ENCODE peak calls at places on chromosomes 16 and 17, in four cellular contexts. L, N, E and S are unnamed samples.

GRCh38 chr17:42508426-42509164 is 27.4 kb upstream of the NAGLU start:
- DNase-seq in L (no peak), N (no peak), E (no peak), S (no peak)

GRCh38 chr17:3891626-3892094 is 1.2 kb downstream of the CAMKK1 start:
- DNase-seq in L (no peak), N (no peak), E (no peak), S (peak)

GRCh38 chr17:75340636-75341035 is 51.4 kb upstream of the SLC25A19 start:
- DNase-seq in L (no peak), N (no peak), E (no peak), S (no peak)

GRCh38 chr16:15810411-15810810 is 46.4 kb downstream of the MYH11 start:
- DNase-seq in L (no peak), N (no peak), E (no peak), S (no peak)

GRCh38 chr17:81722184-81723120 is 10.4 kb downstream of the SLC25A10 start:
- DNase-seq in L (no peak), N (no peak), E (peak), S (no peak)

GRCh38 chr16:72783716-72784320 is 264.1 kb downstream of the ZFHX3 start:
- DNase-seq in L (no peak), N (no peak), E (no peak), S (peak)

GRCh38 chr17:7045492-7046126 is 1.7 kb upstream of the SLC16A11 start:
- DNase-seq in L (peak), N (no peak), E (no peak), S (peak)

GRCh38 chr17:79765708-79766107 is 12.2 kb upstream of the CBX2 start:
- DNase-seq in L (no peak), N (no peak), E (no peak), S (no peak)

GRCh38 chr16:16019488-16019887 is 70.1 kb downstream of the ABCC1 start:
- DNase-seq in L (no peak), N (no peak), E (no peak), S (peak)

GRCh38 chr17:78322858-78323455 is 36.9 kb downstream of the SOCS3 start:
- DNase-seq in L (no peak), N (no peak), E (no peak), S (no peak)
- H4K5ac ChIP-seq in L (no peak), N (no peak), E (no peak), S (peak)

GRCh38 chr17:19938736-19939135 is 38.9 kb downstream of the AKAP10 start:
- DNase-seq in L (no peak), N (no peak), E (no peak), S (no peak)
- H4K5ac ChIP-seq in L (no peak), N (no peak), E (no peak), S (no peak)

GRCh38 chr17:34126965-34127364 is 128.1 kb upstream of the CCL2 start:
- DNase-seq in L (no peak), N (no peak), E (no peak), S (no peak)
- H4K5ac ChIP-seq in L (no peak), N (no peak), E (no peak), S (no peak)

DNA sequence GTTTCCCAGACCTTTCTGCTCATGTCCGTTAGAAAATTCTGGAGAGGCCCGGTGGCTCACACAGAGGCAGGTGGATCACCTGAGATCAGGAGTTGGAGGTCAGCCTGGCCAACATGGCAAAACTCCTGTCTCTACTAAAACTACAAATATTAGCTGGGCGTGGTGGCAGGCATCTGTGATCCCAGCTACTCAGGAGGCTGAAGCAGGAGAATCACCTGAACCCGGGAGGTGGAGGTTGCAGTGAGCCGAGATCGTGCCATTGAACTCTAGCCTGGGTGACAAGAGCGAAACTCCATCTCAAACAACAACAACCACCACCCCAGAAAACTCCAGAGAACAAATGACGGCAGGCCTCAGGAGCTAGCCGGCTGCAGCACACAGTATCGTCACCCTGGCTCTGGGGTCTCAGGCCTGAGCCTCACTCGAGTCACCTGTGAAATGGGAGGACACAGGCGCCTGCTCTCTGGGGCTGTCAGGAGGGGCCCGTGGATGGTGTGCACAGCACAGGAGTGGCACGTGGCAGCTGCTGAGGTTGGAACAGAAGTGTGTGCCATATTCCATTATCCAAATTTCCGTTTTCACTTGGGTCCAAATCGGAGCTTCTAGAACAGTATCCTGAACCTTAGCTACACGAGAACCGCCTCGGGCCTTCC is 3.3 kb upstream of the SLC38A8 start:
- DNase-seq in L (no peak), N (no peak), E (no peak), S (no peak)
- H4K5ac ChIP-seq in L (no peak), N (no peak), E (no peak), S (no peak)

GRCh38 chr16:27040671-27041070 is 26.1 kb upstream of the C16orf82 start:
- DNase-seq in L (no peak), N (no peak), E (no peak), S (no peak)
- H4K5ac ChIP-seq in L (no peak), N (no peak), E (no peak), S (no peak)

GRCh38 chr17:1555618-1556471 is 6.7 kb downstream of the PITPNA start:
- DNase-seq in L (no peak), N (no peak), E (no peak), S (no peak)
- H4K5ac ChIP-seq in L (no peak), N (no peak), E (no peak), S (no peak)

DNA sequence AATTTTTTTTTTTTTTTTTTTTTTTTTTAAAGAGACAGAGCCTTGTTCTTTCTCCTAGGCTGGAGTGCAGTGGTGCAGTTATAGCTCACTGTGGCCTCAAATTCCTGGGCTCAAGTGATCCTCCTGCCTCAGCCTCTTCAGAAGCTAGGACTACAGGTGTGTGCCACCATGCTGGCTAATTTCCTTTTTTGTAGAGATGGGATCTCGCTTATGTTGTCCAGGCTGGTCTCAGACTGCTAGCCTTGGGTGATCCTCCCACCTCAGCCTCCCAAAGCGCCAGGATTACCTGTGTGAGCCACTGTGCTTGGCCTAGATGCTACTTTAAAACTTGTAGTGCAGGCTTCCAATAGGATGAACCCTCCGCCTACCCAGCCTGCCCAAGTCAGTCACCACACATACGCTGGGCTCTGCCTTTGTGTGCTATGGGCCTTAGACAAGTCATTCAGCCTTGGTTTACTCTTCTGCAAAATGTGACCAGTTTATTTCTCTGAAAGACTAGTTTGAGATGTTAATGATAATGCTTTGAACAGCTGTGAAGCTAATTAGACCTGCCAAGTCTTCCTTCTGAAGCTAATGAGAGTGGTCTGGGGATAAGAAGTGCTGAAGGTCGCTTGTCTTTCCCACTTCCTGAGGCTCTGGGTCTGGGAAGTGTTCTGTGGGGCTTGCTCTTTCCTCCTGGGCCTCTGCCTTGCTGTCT is 5.2 kb downstream of the GPT2 start:
- DNase-seq in L (no peak), N (no peak), E (no peak), S (no peak)
- H4K5ac ChIP-seq in L (no peak), N (no peak), E (no peak), S (no peak)

DNA sequence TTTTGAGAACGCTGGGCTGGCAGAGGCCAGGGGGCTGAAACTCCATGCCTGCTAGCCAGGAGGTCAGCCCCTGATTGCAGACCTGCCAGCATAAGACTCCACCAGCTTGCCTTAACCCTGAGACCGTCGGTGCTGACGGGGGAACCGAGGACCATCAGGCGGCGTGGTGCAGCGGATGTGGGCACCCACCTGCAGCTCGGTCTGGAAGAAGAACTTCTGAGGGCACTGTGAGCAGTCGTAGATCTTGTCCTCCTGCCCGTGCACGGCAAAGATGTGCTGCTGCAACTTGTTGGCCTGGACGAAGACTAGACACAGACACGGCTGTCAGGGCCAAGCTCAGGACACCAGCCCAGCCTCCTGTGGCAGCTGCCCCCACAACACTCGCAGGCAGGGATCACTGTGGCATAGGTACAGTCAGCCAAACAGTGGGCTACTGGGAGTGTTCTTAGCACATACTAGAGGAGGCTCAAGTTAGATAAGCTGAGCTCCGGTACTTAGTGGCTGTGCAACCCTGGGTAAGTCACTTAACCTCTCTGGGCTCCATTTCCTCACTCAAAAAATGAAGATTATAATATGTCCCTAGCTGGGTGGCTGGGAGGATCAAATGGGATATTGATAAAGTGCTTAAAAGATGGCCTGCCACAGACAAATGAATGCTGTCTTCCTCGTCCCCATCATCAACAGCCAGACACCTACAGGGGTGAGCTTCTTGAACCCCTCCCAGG is 150.0 kb downstream of the C16orf78 start:
- DNase-seq in L (no peak), N (no peak), E (no peak), S (no peak)
- H4K5ac ChIP-seq in L (no peak), N (no peak), E (no peak), S (no peak)

GRCh38 chr17:27601069-27601974 is 29.7 kb upstream of the LGALS9 start:
- DNase-seq in L (peak), N (peak), E (peak), S (peak)

GRCh38 chr17:27598337-27599050 is 32.5 kb upstream of the LGALS9 start:
- DNase-seq in L (no peak), N (no peak), E (no peak), S (no peak)

GRCh38 chr17:27601975-27602302 is 29.0 kb upstream of the LGALS9 start:
- DNase-seq in L (no peak), N (no peak), E (no peak), S (no peak)

GRCh38 chr17:27602721-27603445 is 28.1 kb upstream of the LGALS9 start:
- DNase-seq in L (peak), N (peak), E (peak), S (peak)

GRCh38 chr17:27600471-27600870 is 30.5 kb upstream of the LGALS9 start:
- DNase-seq in L (no peak), N (no peak), E (no peak), S (no peak)
- H4K5ac ChIP-seq in L (no peak), N (no peak), E (no peak), S (no peak)

DNA sequence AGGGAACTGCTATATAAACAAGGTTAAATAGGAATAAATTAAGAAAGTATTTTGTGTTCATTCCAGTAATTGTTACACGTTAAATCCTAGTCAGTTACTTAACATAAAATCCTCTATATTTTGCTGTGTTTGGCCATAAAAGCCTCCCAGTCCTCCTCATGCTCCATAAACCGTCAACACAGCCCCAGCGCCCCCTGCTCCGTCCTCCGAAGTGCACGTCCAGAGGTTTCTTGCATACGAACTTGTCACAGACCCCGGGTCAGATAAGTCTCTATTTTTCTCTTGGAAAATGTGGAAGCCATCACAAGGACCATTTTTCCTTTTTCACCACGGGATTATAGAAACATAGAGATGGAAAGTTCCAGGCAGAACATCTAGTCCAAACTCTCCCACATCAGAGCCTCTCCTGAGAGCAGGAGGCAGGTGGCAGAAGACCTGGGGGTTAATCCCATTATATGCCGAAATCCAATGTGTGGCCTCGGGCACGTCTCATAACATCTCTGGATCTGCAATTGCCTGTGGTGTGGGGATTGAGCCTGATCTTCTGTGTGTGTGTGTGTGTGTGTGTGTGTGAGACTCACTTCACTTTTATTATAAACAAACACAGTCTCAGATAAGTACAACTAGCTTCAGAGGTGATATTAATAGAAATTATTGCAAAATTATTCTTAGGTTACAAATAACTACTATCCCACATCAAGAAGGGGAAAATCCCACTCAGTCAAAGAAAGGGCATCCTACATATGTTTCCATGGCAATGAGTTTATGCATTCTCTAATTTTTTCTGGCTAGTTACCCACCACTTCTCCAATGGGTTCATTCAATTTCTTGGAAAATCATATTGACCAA is 199.0 kb downstream of the FOXL1 start:
- DNase-seq in L (no peak), N (no peak), E (no peak), S (peak)
- H4K5ac ChIP-seq in L (no peak), N (no peak), E (no peak), S (no peak)